ENCODE peak calls at places on chromosomes 11 and 22, in eight cellular contexts. Y is GM23338, T is lung, H is fibroblast of lung, B is neuronal stem cell, O is IMR-90, S is A549, W is PC-3. A is an unnamed sample.

GRCh38 chr22:50713008-50713385 is 25.0 kb upstream of the ACR start:
- DNase-seq in Y (no peak), T (no peak), H (no peak), B (no peak), O (no peak), S (no peak), W (no peak), A (no peak)

GRCh38 chr11:111829185-111829968 is 42.0 kb downstream of the ALG9 start:
- DNase-seq in Y (no peak), T (no peak), H (no peak), B (no peak), O (no peak), S (no peak), W (no peak), A (no peak)

GRCh38 chr11:72229336-72229924 is 4.9 kb downstream of the INPPL1 start:
- DNase-seq in Y (no peak), T (peak; percentile 22), H (no peak), B (no peak), O (no peak), S (no peak), W (no peak), A (peak; percentile 41)

GRCh38 chr22:35229865-35230264 is 27.4 kb upstream of the HMGXB4 start:
- DNase-seq in Y (no peak), T (no peak), H (no peak), B (no peak), O (no peak), S (no peak), W (no peak), A (no peak)

GRCh38 chr11:129237456-129237855 is 45.3 kb upstream of the ARHGAP32 start:
- DNase-seq in Y (no peak), T (no peak), H (no peak), B (no peak), O (no peak), S (no peak), W (no peak), A (no peak)

GRCh38 chr11:16881074-16881709 is 133.0 kb downstream of the PLEKHA7 start:
- DNase-seq in Y (peak; percentile 30), T (peak; percentile 81), H (peak; percentile 76), B (no peak), O (peak; percentile 13), S (no peak), W (peak; percentile 83), A (no peak)

GRCh38 chr11:64260147-64260708 is 8.9 kb downstream of the PLCB3 start:
- DNase-seq in Y (no peak), T (no peak), H (no peak), B (no peak), O (no peak), S (no peak), W (no peak), A (no peak)

GRCh38 chr22:42294034-42294985 is 23.9 kb upstream of the TCF20 start:
- DNase-seq in Y (peak; percentile 92), T (no peak), H (peak; percentile 36), B (peak; percentile 72), O (peak; percentile 41), S (peak; percentile 24), W (peak; percentile 23), A (no peak)

GRCh38 chr11:100878474-100878873 is 191.4 kb downstream of the ARHGAP42 start:
- DNase-seq in Y (no peak), T (no peak), H (peak; percentile 57), B (no peak), O (peak; percentile 41), S (no peak), W (no peak), A (no peak)

GRCh38 chr11:25711008-25711407 is 620.9 kb upstream of the ANO3 start:
- DNase-seq in Y (no peak), T (no peak), H (no peak), B (no peak), O (no peak), S (no peak), W (no peak), A (no peak)

GRCh38 chr11:96524475-96524874 is 134.7 kb downstream of the JRKL start:
- DNase-seq in Y (no peak), T (no peak), H (no peak), B (no peak), O (peak; percentile 0), S (no peak), W (no peak), A (no peak)

GRCh38 chr11:63560506-63561179 is 2.5 kb downstream of the PLAAT2 start:
- DNase-seq in Y (no peak), T (peak; percentile 84), H (no peak), B (no peak), O (no peak), S (no peak), W (peak; percentile 93), A (no peak)

GRCh38 chr11:111308140-111308539 is 9.8 kb downstream of the POU2AF3 start:
- DNase-seq in Y (no peak), T (peak; percentile 61), H (no peak), B (no peak), O (peak; percentile 39), S (peak; percentile 58), W (no peak), A (no peak)

GRCh38 chr11:24093410-24093809 is 403.4 kb upstream of the LUZP2 start:
- DNase-seq in Y (no peak), T (no peak), H (no peak), B (no peak), O (no peak), S (no peak), W (no peak), A (no peak)

GRCh38 chr11:114501901-114502300 is 57.8 kb downstream of the NXPE1 start:
- DNase-seq in Y (no peak), T (no peak), H (no peak), B (no peak), O (no peak), S (no peak), W (peak; percentile 72), A (no peak)

GRCh38 chr11:9053631-9054030 is 37.8 kb downstream of the SCUBE2 start:
- DNase-seq in Y (no peak), T (no peak), H (peak; percentile 56), B (no peak), O (peak; percentile 73), S (no peak), W (no peak), A (no peak)

GRCh38 chr11:113114452-113115027 is 153.3 kb downstream of the NCAM1 start:
- DNase-seq in Y (peak; percentile 67), T (no peak), H (peak; percentile 46), B (peak; percentile 20), O (peak; percentile 8), S (peak; percentile 33), W (peak; percentile 41), A (peak; percentile 79)

DNA sequence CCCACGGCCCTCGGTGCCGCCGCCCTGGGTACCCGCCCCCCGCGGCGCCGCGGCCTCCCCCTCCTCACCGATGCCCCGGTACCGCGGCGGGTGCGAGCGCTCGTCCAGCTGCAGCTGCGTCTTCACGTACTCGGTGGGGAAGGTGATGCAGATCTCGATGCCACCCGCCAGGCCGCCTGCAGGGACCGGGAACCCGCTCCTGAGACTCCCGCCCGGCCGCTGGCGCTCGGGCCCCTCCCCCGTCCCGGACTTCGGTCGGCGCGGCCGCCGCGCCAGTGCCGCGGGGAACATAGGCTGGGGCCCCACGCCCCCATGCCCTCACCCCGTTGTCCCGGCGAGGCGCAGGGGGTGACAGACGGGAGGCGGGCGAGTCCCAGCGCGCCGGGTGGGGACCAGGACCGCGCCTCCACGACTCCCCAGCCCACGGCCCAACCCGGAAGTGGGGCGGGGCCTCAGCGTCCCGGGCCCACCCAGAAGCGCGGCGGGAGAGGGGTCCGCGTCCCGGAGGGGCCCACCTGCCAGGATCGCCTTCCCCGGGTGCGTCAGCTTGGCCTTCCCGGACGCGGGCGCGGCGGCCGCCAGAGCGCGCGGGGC is 374 bp downstream of the SLC25A1 start:
- DNase-seq in Y (peak; percentile 67), T (no peak), H (peak; percentile 15), B (peak; percentile 55), O (peak; percentile 11), S (no peak), W (peak; percentile 25), A (peak; percentile 75)
- H3K27ac ChIP-seq in Y (no peak overlapping the region), T (peak overlapping the region; percentile 82), H (peak overlapping the region; percentile 82), B (peak overlapping the region; percentile 61), O (peak overlapping the region; percentile 70), S (peak overlapping the region; percentile 98), W (peak overlapping the region; percentile 25), A (peak overlapping the region; percentile 92)

GRCh38 chr11:120130176-120130980 is 7.5 kb downstream of the TRIM29 start:
- DNase-seq in Y (no peak), T (no peak), H (no peak), B (no peak), O (no peak), S (no peak), W (no peak), A (no peak)

GRCh38 chr11:120127236-120127635 is 10.7 kb downstream of the TRIM29 start:
- DNase-seq in Y (no peak), T (no peak), H (no peak), B (no peak), O (no peak), S (no peak), W (no peak), A (no peak)

GRCh38 chr11:120129570-120129969 is 8.3 kb downstream of the TRIM29 start:
- DNase-seq in Y (no peak), T (no peak), H (no peak), B (no peak), O (no peak), S (no peak), W (no peak), A (peak; percentile 4)

GRCh38 chr11:120126543-120126942 is 11.4 kb downstream of the TRIM29 start:
- DNase-seq in Y (no peak), T (no peak), H (no peak), B (no peak), O (no peak), S (no peak), W (no peak), A (no peak)

DNA sequence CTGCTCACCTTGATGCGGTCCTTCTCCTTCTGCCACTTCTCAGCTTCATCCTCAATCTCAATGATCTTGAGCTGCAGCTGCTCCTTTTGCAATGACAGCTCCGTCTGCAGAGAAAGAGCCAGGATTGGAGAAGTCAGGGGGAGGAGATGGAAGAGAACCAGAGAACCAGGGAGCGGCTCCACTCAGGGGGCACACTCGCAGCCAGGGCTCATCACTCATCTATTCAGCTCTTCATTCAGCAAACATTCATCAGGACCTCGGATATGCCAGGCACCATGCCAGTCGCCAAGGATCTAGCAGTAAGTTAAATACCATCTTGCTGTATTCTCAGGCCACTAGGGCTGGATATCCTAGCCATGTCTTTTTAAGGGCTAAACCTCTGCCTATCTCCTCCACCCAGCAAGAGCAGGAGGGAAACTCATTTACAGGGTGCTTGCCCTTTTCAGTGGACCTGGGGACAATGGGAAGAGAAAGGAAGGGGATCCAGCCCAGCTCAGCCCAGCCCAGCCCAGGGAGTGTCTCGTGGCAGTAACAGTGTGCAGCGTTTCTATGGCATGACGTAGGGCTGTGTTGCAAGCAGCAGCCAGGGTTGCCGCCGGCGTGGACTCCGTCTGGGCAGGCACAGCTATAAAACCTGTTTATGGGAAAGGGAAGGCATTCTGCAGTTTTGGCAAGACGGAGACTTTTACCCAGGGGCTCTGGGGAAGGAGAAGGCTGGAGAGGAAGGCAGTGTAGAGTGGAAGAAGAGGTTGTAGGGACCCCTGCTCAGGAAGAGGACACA is 9.3 kb downstream of the TRIM29 start:
- DNase-seq in Y (no peak), T (no peak), H (peak; percentile 75), B (no peak), O (peak; percentile 8), S (peak; percentile 60), W (peak; percentile 90), A (peak; percentile 77)
- H3K4me3 ChIP-seq in Y (no peak overlapping the region), T (no peak overlapping the region), H (no peak overlapping the region), B (no peak overlapping the region), O (no peak overlapping the region), S (no peak overlapping the region), W (peak overlapping the region; percentile 23), A (no peak overlapping the region)

GRCh38 chr11:35323076-35323868 is 96.1 kb downstream of the SLC1A2 start:
- DNase-seq in Y (no peak), T (no peak), H (peak; percentile 57), B (no peak), O (peak; percentile 35), S (no peak), W (peak; percentile 42), A (no peak)
- H3K27ac ChIP-seq in Y (no peak overlapping the region), T (no peak overlapping the region), H (no peak overlapping the region), B (no peak overlapping the region), O (no peak overlapping the region), S (no peak overlapping the region), W (no peak overlapping the region), A (no peak overlapping the region)

GRCh38 chr11:61880050-61880449 is 11.3 kb downstream of the FADS3 start:
- DNase-seq in Y (no peak), T (no peak), H (no peak), B (no peak), O (no peak), S (no peak), W (no peak), A (no peak)
- H3K4me3 ChIP-seq in Y (no peak overlapping the region), T (no peak overlapping the region), H (no peak overlapping the region), B (no peak overlapping the region), O (no peak overlapping the region), S (no peak overlapping the region), W (no peak overlapping the region), A (no peak overlapping the region)